ENCODE peak calls at places on chromosomes 4 and X, in four cellular contexts. O is SK-N-SH, T is HepG2, D is H1. X is an unnamed sample.

GRCh38 chr4:27684501-27685077 is 823.9 kb downstream of the STIM2 start:
- DNase-seq in O (peak; percentile 15), T (peak; percentile 44), D (no peak), X (no peak)

GRCh38 chr4:104449537-104449936 is 45.2 kb downstream of the CXXC4 start:
- DNase-seq in O (no peak), T (no peak), D (no peak), X (no peak)

GRCh38 chr4:7862561-7863200 is 77.0 kb downstream of the AFAP1 start:
- DNase-seq in O (no peak), T (no peak), D (no peak), X (no peak)

GRCh38 chrX:136047001-136047642 is 61.9 kb downstream of the SLC9A6 start:
- DNase-seq in O (no peak), T (no peak), D (no peak), X (no peak)

GRCh38 chr4:99847362-99847976 is 30.8 kb downstream of the DAPP1 start:
- DNase-seq in O (no peak), T (no peak), D (no peak), X (peak; percentile 87)

GRCh38 chr4:97105716-97106115 is 1037.6 kb downstream of the STPG2 start:
- DNase-seq in O (no peak), T (no peak), D (no peak), X (no peak)

GRCh38 chr4:169143335-169143734 is 127.4 kb downstream of the SH3RF1 start:
- DNase-seq in O (no peak), T (no peak), D (no peak), X (no peak)

GRCh38 chrX:9867753-9868152 is 81.5 kb downstream of the SHROOM2 start:
- DNase-seq in O (no peak), T (no peak), D (no peak), X (no peak)

DNA sequence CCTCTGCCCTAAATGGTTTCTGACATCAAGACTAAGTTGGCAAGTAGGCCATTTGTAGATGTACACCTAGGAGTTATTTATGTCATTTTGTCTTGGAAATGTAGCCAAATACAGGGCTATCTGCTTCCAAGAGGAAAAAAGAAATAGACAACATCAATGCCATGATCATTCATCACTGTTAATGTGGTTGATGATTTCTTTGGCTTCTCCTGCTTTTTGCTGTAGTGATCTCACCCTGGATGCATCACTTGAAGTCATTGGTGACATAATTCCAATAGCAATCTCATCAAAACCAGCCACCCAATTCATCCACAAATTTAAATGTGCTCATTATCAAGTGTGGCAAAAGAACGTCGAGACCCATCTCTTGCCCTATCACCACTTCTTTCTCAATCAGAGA is 222.6 kb upstream of the PPARGC1A start:
- DNase-seq in O (no peak), T (no peak), D (no peak), X (no peak)
- TF ChIP-seq TCF12 in O (no peak), T (no peak), D (no peak), X (no peak)

GRCh38 chrX:71067727-71068051 is 445 bp downstream of the SNX12 start:
- DNase-seq in O (no peak), T (no peak), D (no peak), X (no peak)

GRCh38 chrX:71070531-71070930 is 2.4 kb upstream of the SNX12 start:
- DNase-seq in O (no peak), T (no peak), D (no peak), X (no peak)

GRCh38 chrX:71068052-71068918 is at the start of gene SNX12:
- DNase-seq in O (peak; percentile 88), T (peak; percentile 88), D (peak; percentile 83), X (peak; percentile 77)

GRCh38 chrX:71067079-71067478 is 1.1 kb downstream of the SNX12 start:
- DNase-seq in O (no peak), T (no peak), D (no peak), X (no peak)
- TF ChIP-seq TCF12 in O (no peak), T (no peak), D (no peak), X (no peak)

GRCh38 chrX:104168127-104168526 is 1.9 kb downstream of the FAM199X start:
- DNase-seq in O (no peak), T (no peak), D (no peak), X (no peak)

GRCh38 chrX:104165894-104166734 is at the start of gene FAM199X:
- DNase-seq in O (peak; percentile 90), T (peak; percentile 64), D (peak; percentile 43), X (peak; percentile 33)

GRCh38 chrX:104172788-104173187 is 6.5 kb downstream of the FAM199X start:
- DNase-seq in O (no peak), T (no peak), D (no peak), X (no peak)

GRCh38 chrX:104172121-104172520 is 5.9 kb downstream of the FAM199X start:
- DNase-seq in O (no peak), T (no peak), D (no peak), X (no peak)

GRCh38 chrX:104166735-104167436 is 633 bp downstream of the FAM199X start:
- DNase-seq in O (peak; percentile 38), T (no peak), D (no peak), X (no peak)
- TF ChIP-seq TCF12 in O (no peak), T (no peak), D (no peak), X (no peak)

GRCh38 chr4:137156807-137157206 is 375.5 kb downstream of the PCDH18 start:
- DNase-seq in O (no peak), T (no peak), D (no peak), X (no peak)

GRCh38 chr4:137156054-137156453 is 376.2 kb downstream of the PCDH18 start:
- DNase-seq in O (no peak), T (no peak), D (no peak), X (no peak)
- TF ChIP-seq TCF12 in O (peak; percentile 57), T (no peak), D (no peak), X (no peak)

X was measured in GM12878.